ENCODE peak calls at places on chromosomes 6 and 20, in ten cellular contexts. One of them, this sample, is unnamed.

GRCh38 chr6:156720739-156721714 is 56.2 kb upstream of the ARID1B start:
- DNase-seq in glutamatergic neuron: no peak
- DNase-seq in ELR: no peak
- DNase-seq in T-helper 2 cell: no peak
- DNase-seq in putamen: no peak
- DNase-seq in renal cortical epithelial cell: peak; percentile 72
- DNase-seq in SHP77 treated with DMSO at 0.1 percent for 48 hours: no peak
- DNase-seq in stimulated activated naive CD8-positive, alpha-beta T cell treated with anti-CD3 and anti-CD28 coated beads, Interleukin-15, amount 100 ng/mL, for 72 hours: no peak
- DNase-seq in choroid plexus epithelial cell: peak; percentile 50
- DNase-seq in EH: no peak
- DNase-seq in this sample: peak; percentile 57

GRCh38 chr6:158031445-158032353 is 50.0 kb downstream of the SYNJ2 start:
- DNase-seq in T-helper 2 cell: peak; percentile 37
- DNase-seq in choroid plexus epithelial cell: peak; percentile 90
- DNase-seq in putamen: no peak
- DNase-seq in EH: peak; percentile 95
- DNase-seq in ELR: peak; percentile 97
- DNase-seq in stimulated activated naive CD8-positive, alpha-beta T cell treated with anti-CD3 and anti-CD28 coated beads, Interleukin-15, amount 100 ng/mL, for 72 hours: peak; percentile 40
- DNase-seq in glutamatergic neuron: peak; percentile 79
- DNase-seq in SHP77 treated with DMSO at 0.1 percent for 48 hours: no peak
- DNase-seq in renal cortical epithelial cell: peak; percentile 88
- DNase-seq in this sample: peak; percentile 16

GRCh38 chr20:63686492-63687321 is 9.7 kb upstream of the TNFRSF6B start:
- DNase-seq in T-helper 2 cell: no peak
- DNase-seq in ELR: peak; percentile 95
- DNase-seq in stimulated activated naive CD8-positive, alpha-beta T cell treated with anti-CD3 and anti-CD28 coated beads, Interleukin-15, amount 100 ng/mL, for 72 hours: no peak
- DNase-seq in renal cortical epithelial cell: peak; percentile 82
- DNase-seq in putamen: no peak
- DNase-seq in SHP77 treated with DMSO at 0.1 percent for 48 hours: no peak
- DNase-seq in choroid plexus epithelial cell: peak; percentile 91
- DNase-seq in EH: peak; percentile 83
- DNase-seq in glutamatergic neuron: no peak
- DNase-seq in this sample: peak; percentile 60

GRCh38 chr20:17619351-17620093 is 49.6 kb downstream of the DSTN start:
- DNase-seq in T-helper 2 cell: no peak
- DNase-seq in glutamatergic neuron: no peak
- DNase-seq in choroid plexus epithelial cell: no peak
- DNase-seq in EH: no peak
- DNase-seq in renal cortical epithelial cell: no peak
- DNase-seq in stimulated activated naive CD8-positive, alpha-beta T cell treated with anti-CD3 and anti-CD28 coated beads, Interleukin-15, amount 100 ng/mL, for 72 hours: no peak
- DNase-seq in ELR: no peak
- DNase-seq in putamen: no peak
- DNase-seq in SHP77 treated with DMSO at 0.1 percent for 48 hours: no peak
- DNase-seq in this sample: no peak

GRCh38 chr6:39381535-39382140 is 59.1 kb upstream of the KCNK16 start:
- DNase-seq in EH: no peak
- DNase-seq in SHP77 treated with DMSO at 0.1 percent for 48 hours: no peak
- DNase-seq in putamen: no peak
- DNase-seq in stimulated activated naive CD8-positive, alpha-beta T cell treated with anti-CD3 and anti-CD28 coated beads, Interleukin-15, amount 100 ng/mL, for 72 hours: no peak
- DNase-seq in T-helper 2 cell: no peak
- DNase-seq in choroid plexus epithelial cell: no peak
- DNase-seq in ELR: no peak
- DNase-seq in renal cortical epithelial cell: no peak
- DNase-seq in glutamatergic neuron: no peak
- DNase-seq in this sample: no peak

GRCh38 chr6:56359201-56359899 is 112.0 kb upstream of the COL21A1 start:
- DNase-seq in EH: peak; percentile 78
- DNase-seq in choroid plexus epithelial cell: peak; percentile 87
- DNase-seq in stimulated activated naive CD8-positive, alpha-beta T cell treated with anti-CD3 and anti-CD28 coated beads, Interleukin-15, amount 100 ng/mL, for 72 hours: peak; percentile 39
- DNase-seq in T-helper 2 cell: peak; percentile 19
- DNase-seq in SHP77 treated with DMSO at 0.1 percent for 48 hours: peak; percentile 48
- DNase-seq in ELR: peak; percentile 83
- DNase-seq in putamen: peak; percentile 73
- DNase-seq in renal cortical epithelial cell: peak; percentile 68
- DNase-seq in glutamatergic neuron: peak; percentile 60
- DNase-seq in this sample: peak; percentile 81

GRCh38 chr20:25207960-25208534 is 12.5 kb downstream of the ENTPD6 start:
- DNase-seq in stimulated activated naive CD8-positive, alpha-beta T cell treated with anti-CD3 and anti-CD28 coated beads, Interleukin-15, amount 100 ng/mL, for 72 hours: no peak
- DNase-seq in glutamatergic neuron: no peak
- DNase-seq in choroid plexus epithelial cell: no peak
- DNase-seq in renal cortical epithelial cell: no peak
- DNase-seq in putamen: no peak
- DNase-seq in ELR: no peak
- DNase-seq in T-helper 2 cell: no peak
- DNase-seq in SHP77 treated with DMSO at 0.1 percent for 48 hours: no peak
- DNase-seq in EH: no peak
- DNase-seq in this sample: no peak

GRCh38 chr20:34110025-34111013 is 1.7 kb downstream of the EIF2S2 start:
- DNase-seq in renal cortical epithelial cell: no peak
- DNase-seq in SHP77 treated with DMSO at 0.1 percent for 48 hours: no peak
- DNase-seq in stimulated activated naive CD8-positive, alpha-beta T cell treated with anti-CD3 and anti-CD28 coated beads, Interleukin-15, amount 100 ng/mL, for 72 hours: no peak
- DNase-seq in T-helper 2 cell: no peak
- DNase-seq in EH: no peak
- DNase-seq in choroid plexus epithelial cell: peak; percentile 61
- DNase-seq in putamen: no peak
- DNase-seq in glutamatergic neuron: no peak
- DNase-seq in ELR: no peak
- DNase-seq in this sample: no peak

GRCh38 chr6:33837971-33838665 is 34.3 kb upstream of the MLN start:
- DNase-seq in EH: peak; percentile 94
- DNase-seq in choroid plexus epithelial cell: peak; percentile 11
- DNase-seq in SHP77 treated with DMSO at 0.1 percent for 48 hours: no peak
- DNase-seq in glutamatergic neuron: no peak
- DNase-seq in putamen: no peak
- DNase-seq in stimulated activated naive CD8-positive, alpha-beta T cell treated with anti-CD3 and anti-CD28 coated beads, Interleukin-15, amount 100 ng/mL, for 72 hours: no peak
- DNase-seq in renal cortical epithelial cell: no peak
- DNase-seq in T-helper 2 cell: no peak
- DNase-seq in ELR: peak; percentile 68
- DNase-seq in this sample: peak; percentile 42

GRCh38 chr6:148309301-148309700 is 33.3 kb upstream of the SASH1 start:
- DNase-seq in putamen: no peak
- DNase-seq in stimulated activated naive CD8-positive, alpha-beta T cell treated with anti-CD3 and anti-CD28 coated beads, Interleukin-15, amount 100 ng/mL, for 72 hours: no peak
- DNase-seq in renal cortical epithelial cell: no peak
- DNase-seq in T-helper 2 cell: no peak
- DNase-seq in glutamatergic neuron: no peak
- DNase-seq in EH: no peak
- DNase-seq in SHP77 treated with DMSO at 0.1 percent for 48 hours: no peak
- DNase-seq in ELR: no peak
- DNase-seq in choroid plexus epithelial cell: no peak
- DNase-seq in this sample: no peak

GRCh38 chr6:37473364-37474095 is 26.2 kb downstream of the CCDC167 start:
- DNase-seq in putamen: no peak
- DNase-seq in SHP77 treated with DMSO at 0.1 percent for 48 hours: no peak
- DNase-seq in ELR: peak; percentile 22
- DNase-seq in choroid plexus epithelial cell: peak; percentile 13
- DNase-seq in EH: peak; percentile 80
- DNase-seq in stimulated activated naive CD8-positive, alpha-beta T cell treated with anti-CD3 and anti-CD28 coated beads, Interleukin-15, amount 100 ng/mL, for 72 hours: no peak
- DNase-seq in T-helper 2 cell: no peak
- DNase-seq in glutamatergic neuron: no peak
- DNase-seq in renal cortical epithelial cell: peak; percentile 78
- DNase-seq in this sample: no peak

GRCh38 chr6:32954983-32955802 is 2.3 kb upstream of the HLA-DMA start:
- DNase-seq in choroid plexus epithelial cell: peak; percentile 47
- DNase-seq in renal cortical epithelial cell: peak; percentile 52
- DNase-seq in ELR: peak; percentile 33
- DNase-seq in putamen: no peak
- DNase-seq in glutamatergic neuron: no peak
- DNase-seq in SHP77 treated with DMSO at 0.1 percent for 48 hours: no peak
- DNase-seq in EH: peak; percentile 36
- DNase-seq in stimulated activated naive CD8-positive, alpha-beta T cell treated with anti-CD3 and anti-CD28 coated beads, Interleukin-15, amount 100 ng/mL, for 72 hours: no peak
- DNase-seq in T-helper 2 cell: no peak
- DNase-seq in this sample: peak; percentile 39

GRCh38 chr6:133057352-133057751 is 183.8 kb upstream of the EYA4 start:
- DNase-seq in choroid plexus epithelial cell: no peak
- DNase-seq in renal cortical epithelial cell: no peak
- DNase-seq in putamen: no peak
- DNase-seq in EH: no peak
- DNase-seq in ELR: no peak
- DNase-seq in stimulated activated naive CD8-positive, alpha-beta T cell treated with anti-CD3 and anti-CD28 coated beads, Interleukin-15, amount 100 ng/mL, for 72 hours: no peak
- DNase-seq in SHP77 treated with DMSO at 0.1 percent for 48 hours: no peak
- DNase-seq in glutamatergic neuron: no peak
- DNase-seq in T-helper 2 cell: no peak
- DNase-seq in this sample: no peak

GRCh38 chr6:107712523-107713213 is 111.4 kb downstream of the SCML4 start:
- DNase-seq in choroid plexus epithelial cell: peak; percentile 57
- DNase-seq in ELR: peak; percentile 65
- DNase-seq in SHP77 treated with DMSO at 0.1 percent for 48 hours: no peak
- DNase-seq in putamen: peak; percentile 14
- DNase-seq in T-helper 2 cell: no peak
- DNase-seq in renal cortical epithelial cell: peak; percentile 53
- DNase-seq in glutamatergic neuron: no peak
- DNase-seq in stimulated activated naive CD8-positive, alpha-beta T cell treated with anti-CD3 and anti-CD28 coated beads, Interleukin-15, amount 100 ng/mL, for 72 hours: no peak
- DNase-seq in EH: peak; percentile 44
- DNase-seq in this sample: peak; percentile 35

GRCh38 chr20:42461965-42462593 is 727.6 kb downstream of the PTPRT start:
- DNase-seq in T-helper 2 cell: no peak
- DNase-seq in EH: no peak
- DNase-seq in renal cortical epithelial cell: no peak
- DNase-seq in ELR: no peak
- DNase-seq in SHP77 treated with DMSO at 0.1 percent for 48 hours: no peak
- DNase-seq in putamen: no peak
- DNase-seq in choroid plexus epithelial cell: no peak
- DNase-seq in stimulated activated naive CD8-positive, alpha-beta T cell treated with anti-CD3 and anti-CD28 coated beads, Interleukin-15, amount 100 ng/mL, for 72 hours: no peak
- DNase-seq in glutamatergic neuron: no peak
- DNase-seq in this sample: no peak

GRCh38 chr6:36769676-36770499 is 69.4 kb downstream of the CPNE5 start:
- DNase-seq in ELR: peak; percentile 85
- DNase-seq in renal cortical epithelial cell: peak; percentile 60
- DNase-seq in EH: peak; percentile 85
- DNase-seq in SHP77 treated with DMSO at 0.1 percent for 48 hours: no peak
- DNase-seq in choroid plexus epithelial cell: peak; percentile 24
- DNase-seq in T-helper 2 cell: peak; percentile 66
- DNase-seq in putamen: no peak
- DNase-seq in stimulated activated naive CD8-positive, alpha-beta T cell treated with anti-CD3 and anti-CD28 coated beads, Interleukin-15, amount 100 ng/mL, for 72 hours: no peak
- DNase-seq in glutamatergic neuron: no peak
- DNase-seq in this sample: no peak

GRCh38 chr6:36625161-36625919 is 31.2 kb downstream of the SRSF3 start:
- DNase-seq in SHP77 treated with DMSO at 0.1 percent for 48 hours: no peak
- DNase-seq in EH: peak; percentile 68
- DNase-seq in T-helper 2 cell: no peak
- DNase-seq in renal cortical epithelial cell: peak; percentile 85
- DNase-seq in putamen: no peak
- DNase-seq in ELR: no peak
- DNase-seq in stimulated activated naive CD8-positive, alpha-beta T cell treated with anti-CD3 and anti-CD28 coated beads, Interleukin-15, amount 100 ng/mL, for 72 hours: no peak
- DNase-seq in choroid plexus epithelial cell: peak; percentile 74
- DNase-seq in glutamatergic neuron: no peak
- DNase-seq in this sample: no peak

GRCh38 chr6:90304308-90304707 is 7.7 kb upstream of the BACH2 start:
- DNase-seq in SHP77 treated with DMSO at 0.1 percent for 48 hours: no peak
- DNase-seq in EH: no peak
- DNase-seq in T-helper 2 cell: no peak
- DNase-seq in putamen: no peak
- DNase-seq in ELR: no peak
- DNase-seq in choroid plexus epithelial cell: no peak
- DNase-seq in renal cortical epithelial cell: no peak
- DNase-seq in glutamatergic neuron: no peak
- DNase-seq in stimulated activated naive CD8-positive, alpha-beta T cell treated with anti-CD3 and anti-CD28 coated beads, Interleukin-15, amount 100 ng/mL, for 72 hours: no peak
- DNase-seq in this sample: no peak

GRCh38 chr6:41677430-41678045 is 39.3 kb downstream of the MDFI start:
- DNase-seq in putamen: no peak
- DNase-seq in choroid plexus epithelial cell: no peak
- DNase-seq in ELR: no peak
- DNase-seq in EH: no peak
- DNase-seq in SHP77 treated with DMSO at 0.1 percent for 48 hours: no peak
- DNase-seq in renal cortical epithelial cell: no peak
- DNase-seq in stimulated activated naive CD8-positive, alpha-beta T cell treated with anti-CD3 and anti-CD28 coated beads, Interleukin-15, amount 100 ng/mL, for 72 hours: no peak
- DNase-seq in T-helper 2 cell: no peak
- DNase-seq in glutamatergic neuron: no peak
- DNase-seq in this sample: no peak

GRCh38 chr20:62776692-62777527 is 19.4 kb upstream of the MRGBP start:
- DNase-seq in choroid plexus epithelial cell: no peak
- DNase-seq in ELR: peak; percentile 61
- DNase-seq in EH: peak; percentile 39
- DNase-seq in T-helper 2 cell: peak; percentile 28
- DNase-seq in putamen: no peak
- DNase-seq in glutamatergic neuron: no peak
- DNase-seq in stimulated activated naive CD8-positive, alpha-beta T cell treated with anti-CD3 and anti-CD28 coated beads, Interleukin-15, amount 100 ng/mL, for 72 hours: peak; percentile 40
- DNase-seq in renal cortical epithelial cell: peak; percentile 28
- DNase-seq in SHP77 treated with DMSO at 0.1 percent for 48 hours: no peak
- DNase-seq in this sample: no peak

GRCh38 chr6:116866281-116866871 is 10.7 kb upstream of the RFX6 start:
- DNase-seq in stimulated activated naive CD8-positive, alpha-beta T cell treated with anti-CD3 and anti-CD28 coated beads, Interleukin-15, amount 100 ng/mL, for 72 hours: no peak
- DNase-seq in glutamatergic neuron: no peak
- DNase-seq in putamen: no peak
- DNase-seq in T-helper 2 cell: no peak
- DNase-seq in SHP77 treated with DMSO at 0.1 percent for 48 hours: no peak
- DNase-seq in ELR: peak; percentile 11
- DNase-seq in EH: peak; percentile 3
- DNase-seq in renal cortical epithelial cell: peak; percentile 24
- DNase-seq in choroid plexus epithelial cell: peak; percentile 8
- DNase-seq in this sample: no peak

This sample was measured in hepatocyte.